ENCODE peak calls at places on chromosomes 13 and 19, in seven cellular contexts. I, Q, R, D, S, T and A are unnamed samples.

GRCh38 chr13:69959041-69959440 is 148.6 kb upstream of the ATXN8OS start:
- DNase-seq in I (no peak), Q (no peak), R (no peak), D (no peak), S (no peak), T (no peak), A (no peak)

GRCh38 chr19:42942187-42942789 is 5.3 kb upstream of the PSG7 start:
- DNase-seq in I (peak), Q (no peak), R (no peak), D (no peak), S (no peak), T (no peak), A (no peak)

GRCh38 chr13:44605711-44606110 is 29.6 kb upstream of the TSC22D1 start:
- DNase-seq in I (no peak), Q (no peak), R (no peak), D (no peak), S (no peak), T (no peak), A (no peak)

GRCh38 chr19:29442910-29443309 is 82.9 kb upstream of the VSTM2B start:
- DNase-seq in I (no peak), Q (no peak), R (no peak), D (no peak), S (no peak), T (no peak), A (no peak)

GRCh38 chr13:79658333-79658975 is 177.5 kb downstream of the NDFIP2 start:
- DNase-seq in I (no peak), Q (no peak), R (no peak), D (no peak), S (no peak), T (no peak), A (no peak)

GRCh38 chr13:35857769-35858168 is 273.4 kb downstream of the DCLK1 start:
- DNase-seq in I (peak), Q (no peak), R (peak), D (no peak), S (no peak), T (no peak), A (no peak)

GRCh38 chr19:38658462-38659306 is 11.2 kb downstream of the ACTN4 start:
- DNase-seq in I (peak), Q (no peak), R (no peak), D (no peak), S (no peak), T (peak), A (no peak)

GRCh38 chr13:87661471-87661870 is 9.7 kb upstream of the SLITRK5 start:
- DNase-seq in I (peak), Q (no peak), R (no peak), D (no peak), S (no peak), T (no peak), A (no peak)

GRCh38 chr13:29681859-29682258 is 86.4 kb upstream of the SLC7A1 start:
- DNase-seq in I (no peak), Q (no peak), R (no peak), D (no peak), S (no peak), T (no peak), A (no peak)

GRCh38 chr19:18789883-18790565 is 1.1 kb downstream of the COMP start:
- DNase-seq in I (no peak), Q (no peak), R (peak), D (no peak), S (no peak), T (no peak), A (peak)

GRCh38 chr19:41225238-41226052 is 6.4 kb downstream of the AXL start:
- DNase-seq in I (peak), Q (peak), R (peak), D (peak), S (peak), T (peak), A (no peak)
- H3K27ac ChIP-seq in I (peak), Q (no peak), R (peak), D (peak), S (no peak), T (peak), A (peak)

GRCh38 chr13:114097504-114097892 is 34.9 kb downstream of the RASA3 start:
- DNase-seq in I (no peak), Q (no peak), R (no peak), D (peak), S (peak), T (no peak), A (no peak)

GRCh38 chr13:114096811-114097503 is 35.5 kb downstream of the RASA3 start:
- DNase-seq in I (no peak), Q (peak), R (no peak), D (peak), S (no peak), T (no peak), A (peak)

GRCh38 chr13:114099191-114099590 is 33.2 kb downstream of the RASA3 start:
- DNase-seq in I (peak), Q (peak), R (no peak), D (peak), S (peak), T (peak), A (no peak)

GRCh38 chr13:114099918-114100445 is 32.4 kb downstream of the RASA3 start:
- DNase-seq in I (peak), Q (peak), R (no peak), D (peak), S (peak), T (no peak), A (peak)

DNA sequence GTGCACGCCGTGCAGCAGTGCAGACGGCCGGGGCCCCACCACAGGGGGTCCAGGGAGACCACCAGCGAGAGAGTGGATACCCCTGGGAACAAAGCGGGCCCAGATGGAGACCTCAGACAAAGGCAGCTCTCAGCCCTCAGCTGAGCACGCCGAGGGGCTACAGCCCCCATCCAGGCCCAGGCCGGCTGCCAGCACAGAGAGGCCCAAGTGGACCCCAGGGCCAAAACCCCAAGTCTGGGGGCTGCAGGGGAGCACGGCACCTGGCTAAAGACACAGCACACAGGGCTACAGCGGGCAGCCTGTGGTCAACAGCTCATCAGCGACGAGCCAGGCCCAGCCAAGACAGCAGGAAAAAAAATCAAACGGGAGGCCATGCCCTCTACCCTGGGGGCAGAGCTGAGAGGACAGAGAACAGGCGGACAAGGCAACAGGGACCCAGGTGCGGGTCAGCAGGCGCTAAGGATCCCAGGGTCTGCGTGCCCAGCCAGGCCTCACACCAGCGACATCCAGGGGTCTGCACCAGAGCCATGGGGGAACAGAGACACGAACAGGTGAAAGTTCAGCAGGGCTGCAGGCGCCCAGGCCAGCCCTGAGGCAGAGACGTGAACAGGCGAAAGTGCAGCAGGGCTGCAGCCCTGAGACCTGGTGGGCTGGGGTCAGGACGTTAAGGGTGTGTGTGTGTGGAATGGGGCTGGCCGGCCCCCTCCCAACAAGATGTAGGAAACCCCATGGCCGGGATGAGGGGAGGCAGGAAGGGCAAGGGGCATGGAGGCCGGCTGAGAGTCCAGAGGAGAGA is 34.3 kb downstream of the RASA3 start:
- DNase-seq in I (no peak), Q (peak), R (no peak), D (peak), S (peak), T (no peak), A (no peak)
- H3K27ac ChIP-seq in I (peak), Q (no peak), R (peak), D (peak), S (no peak), T (no peak), A (no peak)

DNA sequence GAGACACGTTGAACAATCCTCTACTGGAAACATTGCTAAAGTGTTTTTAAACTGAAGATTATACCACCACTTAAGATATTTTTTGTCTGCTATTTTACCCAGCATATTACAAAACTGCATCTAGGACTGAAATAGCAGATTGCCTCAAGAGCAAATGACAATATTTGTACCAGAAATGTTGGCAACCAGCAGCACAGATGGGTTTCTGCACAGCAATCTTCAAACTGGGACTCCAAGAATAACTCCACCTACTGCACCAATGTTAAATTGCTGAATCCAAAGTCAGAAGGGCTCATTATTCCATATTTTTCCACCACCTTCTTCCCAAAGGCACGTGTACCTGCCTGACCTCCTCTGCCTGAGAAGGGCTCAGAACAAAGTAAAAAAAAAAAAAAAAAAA is 79.6 kb downstream of the FOXO1 start:
- DNase-seq in I (no peak), Q (no peak), R (no peak), D (no peak), S (no peak), T (no peak), A (no peak)
- H3K27ac ChIP-seq in I (no peak), Q (no peak), R (no peak), D (peak), S (no peak), T (no peak), A (peak)

DNA sequence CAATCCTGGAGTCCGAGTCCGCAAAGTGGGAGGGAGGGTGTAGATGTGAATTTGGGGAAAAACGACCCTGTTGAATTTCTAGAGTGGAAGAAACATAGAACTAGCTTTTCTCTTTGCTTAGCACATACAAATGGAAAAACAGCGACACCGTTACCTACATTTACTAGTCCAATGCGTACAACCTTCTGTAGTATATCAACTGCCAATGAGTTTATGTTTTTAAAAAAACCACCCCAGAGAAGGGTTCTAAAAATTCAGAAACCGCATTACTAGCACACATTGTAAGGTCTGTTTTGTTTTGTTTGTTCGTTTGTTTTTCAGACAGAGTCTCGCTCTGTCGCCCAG is 332 bp upstream of the SUPT20H start:
- DNase-seq in I (no peak), Q (no peak), R (no peak), D (no peak), S (no peak), T (no peak), A (no peak)
- H3K27ac ChIP-seq in I (peak), Q (peak), R (no peak), D (peak), S (peak), T (peak), A (peak)

GRCh38 chr13:85652536-85652935 is 146.7 kb downstream of the SLITRK6 start:
- DNase-seq in I (no peak), Q (no peak), R (no peak), D (no peak), S (no peak), T (no peak), A (no peak)

GRCh38 chr13:85653681-85654080 is 145.5 kb downstream of the SLITRK6 start:
- DNase-seq in I (no peak), Q (no peak), R (no peak), D (no peak), S (no peak), T (no peak), A (no peak)

GRCh38 chr13:85655040-85655439 is 144.2 kb downstream of the SLITRK6 start:
- DNase-seq in I (no peak), Q (no peak), R (no peak), D (no peak), S (no peak), T (no peak), A (no peak)

GRCh38 chr13:85651440-85651839 is 147.8 kb downstream of the SLITRK6 start:
- DNase-seq in I (peak), Q (peak), R (no peak), D (no peak), S (no peak), T (no peak), A (no peak)

GRCh38 chr13:85654227-85654626 is 145.0 kb downstream of the SLITRK6 start:
- DNase-seq in I (no peak), Q (no peak), R (no peak), D (no peak), S (no peak), T (no peak), A (no peak)
- H3K27ac ChIP-seq in I (no peak), Q (no peak), R (no peak), D (no peak), S (no peak), T (no peak), A (no peak)

GRCh38 chr19:12828494-12828893 is 5.9 kb downstream of the RTBDN start:
- DNase-seq in I (no peak), Q (no peak), R (no peak), D (no peak), S (no peak), T (peak), A (peak)
- H3K27ac ChIP-seq in I (no peak), Q (no peak), R (no peak), D (no peak), S (no peak), T (no peak), A (no peak)

GRCh38 chr13:53276265-53276664 is 247.7 kb downstream of the OLFM4 start:
- DNase-seq in I (no peak), Q (no peak), R (peak), D (no peak), S (no peak), T (no peak), A (no peak)

DNA sequence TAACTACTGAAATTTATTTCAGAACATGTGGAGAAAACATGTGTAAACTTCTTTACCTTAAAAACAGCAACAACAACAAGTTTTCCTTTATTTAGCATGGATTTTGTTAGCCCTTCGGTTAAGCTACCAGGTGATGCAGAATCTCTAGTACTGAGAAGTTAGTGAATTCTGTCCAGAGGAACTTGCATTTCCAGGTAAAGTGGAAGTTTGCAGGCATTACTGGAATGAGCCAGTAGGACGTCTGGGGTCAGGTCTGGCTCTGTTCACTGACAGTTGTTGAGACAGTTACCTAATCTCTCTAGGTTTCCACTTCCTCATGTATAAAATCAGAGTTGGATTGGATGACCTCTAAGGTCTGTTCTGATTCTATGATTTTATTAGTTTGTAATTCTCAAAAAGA is 244.3 kb downstream of the OLFM4 start:
- DNase-seq in I (no peak), Q (no peak), R (no peak), D (no peak), S (no peak), T (no peak), A (no peak)
- H3K27ac ChIP-seq in I (no peak), Q (no peak), R (no peak), D (no peak), S (no peak), T (no peak), A (no peak)

GRCh38 chr13:59914556-59914955 is 249.2 kb downstream of the DIAPH3 start:
- DNase-seq in I (peak), Q (no peak), R (no peak), D (no peak), S (no peak), T (no peak), A (no peak)
- H3K27ac ChIP-seq in I (no peak), Q (no peak), R (no peak), D (no peak), S (no peak), T (no peak), A (no peak)

DNA sequence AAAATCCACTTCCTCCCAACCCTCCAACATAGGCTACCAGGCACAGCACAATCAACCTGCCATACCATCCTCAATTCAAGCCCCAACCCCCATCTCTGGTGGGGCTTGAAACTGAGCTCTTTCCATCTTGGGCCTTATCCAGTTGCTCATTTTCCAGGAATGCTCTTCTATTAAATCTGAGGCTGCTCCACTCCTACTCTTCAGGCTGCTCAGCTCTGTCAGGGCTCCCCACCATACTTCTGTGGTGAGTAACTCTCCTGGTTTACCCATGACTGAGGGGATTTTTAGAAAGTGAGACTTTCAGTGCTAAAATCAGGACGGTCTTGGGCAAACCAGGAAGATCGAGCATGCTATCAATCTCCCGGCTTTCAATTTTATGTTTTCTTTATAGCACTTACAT is 512.8 kb downstream of the LMO7 start:
- DNase-seq in I (peak), Q (no peak), R (no peak), D (no peak), S (no peak), T (no peak), A (no peak)
- H3K27ac ChIP-seq in I (no peak), Q (no peak), R (no peak), D (no peak), S (no peak), T (no peak), A (no peak)

GRCh38 chr13:67303661-67304333 is 73.7 kb upstream of the PCDH9 start:
- DNase-seq in I (no peak), Q (no peak), R (no peak), D (no peak), S (no peak), T (no peak), A (no peak)

GRCh38 chr13:67299072-67299635 is 69.0 kb upstream of the PCDH9 start:
- DNase-seq in I (peak), Q (no peak), R (no peak), D (no peak), S (no peak), T (no peak), A (no peak)

GRCh38 chr13:67299731-67300130 is 69.6 kb upstream of the PCDH9 start:
- DNase-seq in I (peak), Q (no peak), R (no peak), D (no peak), S (no peak), T (no peak), A (no peak)

GRCh38 chr13:67296511-67296910 is 66.4 kb upstream of the PCDH9 start:
- DNase-seq in I (peak), Q (no peak), R (no peak), D (no peak), S (no peak), T (no peak), A (no peak)

GRCh38 chr13:67298297-67298696 is 68.2 kb upstream of the PCDH9 start:
- DNase-seq in I (peak), Q (no peak), R (no peak), D (no peak), S (no peak), T (no peak), A (no peak)
- H3K27ac ChIP-seq in I (peak), Q (no peak), R (no peak), D (no peak), S (no peak), T (no peak), A (no peak)